ENCODE peak calls at places on chromosomes 2 and 18, in four cellular contexts. G, M, S and C are unnamed samples.

GRCh38 chr2:223008162-223008561 is 43.8 kb upstream of the KCNE4 start:
- DNase-seq in G (no peak), S (no peak), M (no peak), C (no peak)

GRCh38 chr2:197965756-197966155 is 161.4 kb downstream of the PLCL1 start:
- DNase-seq in G (no peak), S (no peak), M (no peak), C (no peak)

GRCh38 chr18:14975431-14975830 is 227.5 kb downstream of the ANKRD30B start:
- DNase-seq in G (no peak), S (no peak), M (no peak), C (no peak)

GRCh38 chr2:69954069-69954468 is 7.4 kb downstream of the ASPRV1 start:
- DNase-seq in S (no peak), G (no peak), M (no peak), C (no peak)

GRCh38 chr2:152432206-152432653 is 97.3 kb downstream of the FMNL2 start:
- DNase-seq in M (no peak), S (no peak), G (no peak), C (no peak)

GRCh38 chr2:127479219-127479825 is 47.0 kb downstream of the IWS1 start:
- DNase-seq in G (no peak), S (no peak), M (peak; percentile 74), C (no peak)

GRCh38 chr2:39913648-39914456 is 134.8 kb upstream of the THUMPD2 start:
- DNase-seq in M (peak; percentile 82), G (no peak), S (no peak), C (no peak)

GRCh38 chr2:60351802-60352201 is 201.7 kb downstream of the BCL11A start:
- DNase-seq in S (no peak), G (no peak), M (no peak), C (no peak)

GRCh38 chr2:173715483-173715882 is 249.7 kb downstream of the SP3 start:
- DNase-seq in M (peak; percentile 47), S (no peak), G (no peak), C (no peak)

GRCh38 chr2:584863-585823 is 92.1 kb downstream of the TMEM18 start:
- DNase-seq in S (no peak), M (peak; percentile 11), G (no peak), C (no peak)

GRCh38 chr2:212392048-212392447 is 146.6 kb downstream of the ERBB4 start:
- DNase-seq in S (no peak), G (no peak), M (no peak), C (no peak)